ENCODE peak calls at places on chromosomes 6 and 20, in four cellular contexts. X, S, B and M are unnamed samples. For H3K4me1, the result is how much of the 10 kb centered on the place peaks cover.

GRCh38 chr6:113694278-113695077 is 162.7 kb upstream of the MARCKS start:
- DNase-seq in X (no peak), S (no peak), B (no peak), M (no peak)

GRCh38 chr6:90468080-90468479 is 118.8 kb downstream of the MAP3K7 start:
- DNase-seq in X (no peak), S (no peak), B (no peak), M (no peak)

GRCh38 chr20:41480054-41480770 is 113.6 kb upstream of the EMILIN3 start:
- DNase-seq in X (no peak), S (no peak), B (no peak), M (peak)

GRCh38 chr20:48619126-48620101 is 208.4 kb downstream of the PREX1 start:
- DNase-seq in X (peak), S (peak), B (no peak), M (no peak)

GRCh38 chr6:12196326-12196936 is 93.7 kb upstream of the EDN1 start:
- DNase-seq in X (no peak), S (no peak), B (no peak), M (no peak)

GRCh38 chr6:30163090-30163917 is at the start of gene TRIM15:
- DNase-seq in X (no peak), S (no peak), B (no peak), M (peak)

GRCh38 chr6:41455818-41456217 is 90.4 kb upstream of the FOXP4 start:
- DNase-seq in X (peak), S (no peak), B (no peak), M (no peak)

GRCh38 chr20:63498950-63499332 is at the start of gene EEF1A2:
- DNase-seq in X (no peak), S (peak), B (no peak), M (peak)

GRCh38 chr6:42566614-42567208 is 2.9 kb downstream of the UBR2 start:
- DNase-seq in X (no peak), S (no peak), B (no peak), M (no peak)

GRCh38 chr6:90319979-90320667 is 23.5 kb upstream of the BACH2 start:
- DNase-seq in X (no peak), S (no peak), B (no peak), M (no peak)

GRCh38 chr6:142927904-142928303 is 17.1 kb downstream of the HIVEP2 start:
- DNase-seq in X (no peak), S (no peak), B (no peak), M (peak)

GRCh38 chr20:49591217-49591865 is 23.4 kb upstream of the PTGIS start:
- DNase-seq in X (no peak), S (no peak), B (no peak), M (no peak)

GRCh38 chr20:15163632-15164031 is 826.2 kb upstream of the FLRT3 start:
- DNase-seq in X (no peak), S (no peak), B (no peak), M (no peak)

GRCh38 chr6:167826230-167827061 is at the start of gene AFDN:
- DNase-seq in X (peak), S (peak), B (peak), M (peak)

GRCh38 chr6:167829513-167829912 is 2.8 kb downstream of the AFDN start:
- DNase-seq in X (no peak), S (no peak), B (no peak), M (no peak)

GRCh38 chr6:167827588-167828324 is 1.0 kb downstream of the AFDN start:
- DNase-seq in X (peak), S (peak), B (peak), M (no peak)

GRCh38 chr6:167827062-167827587 is 414 bp downstream of the AFDN start:
- DNase-seq in X (no peak), S (peak), B (no peak), M (no peak)

GRCh38 chr6:167828325-167828956 is 1.7 kb downstream of the AFDN start:
- DNase-seq in X (no peak), S (no peak), B (no peak), M (peak)
- H3K27ac ChIP-seq in X (no peak), S (peak), B (no peak), M (no peak)

GRCh38 chr20:35650632-35651031 is 14.1 kb downstream of the CPNE1 start:
- DNase-seq in X (no peak), S (no peak), B (no peak), M (no peak)

GRCh38 chr20:35654415-35654814 is 10.3 kb downstream of the CPNE1 start:
- DNase-seq in X (no peak), S (no peak), B (no peak), M (no peak)

GRCh38 chr20:35652641-35653429 is 11.9 kb downstream of the CPNE1 start:
- DNase-seq in X (no peak), S (no peak), B (no peak), M (no peak)

GRCh38 chr20:35653430-35653734 is 11.3 kb downstream of the CPNE1 start:
- DNase-seq in X (no peak), S (no peak), B (no peak), M (no peak)

DNA sequence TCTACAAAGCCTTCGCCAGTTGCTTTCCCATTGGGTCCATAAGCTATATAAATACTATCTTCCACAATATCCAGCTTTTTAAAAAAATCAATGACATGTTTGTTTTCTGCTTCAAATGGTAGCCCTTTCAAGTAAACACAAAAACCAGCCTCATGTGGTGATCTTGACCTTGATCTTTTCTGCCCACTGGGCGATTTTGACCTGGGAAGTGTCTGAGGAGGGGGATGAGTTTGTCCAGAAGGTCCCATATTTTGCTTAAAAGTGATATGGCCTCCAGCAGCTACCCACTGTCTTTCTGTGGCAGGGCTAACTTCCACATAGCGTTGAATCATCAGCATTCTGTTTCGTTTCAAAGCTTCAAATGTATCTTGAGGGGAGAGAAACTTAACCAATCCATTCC is 10.8 kb downstream of the CPNE1 start:
- DNase-seq in X (no peak), S (no peak), B (no peak), M (no peak)
- H3K4me1 ChIP-seq in X (under half), S (under half), B (under half), M (under half)

DNA sequence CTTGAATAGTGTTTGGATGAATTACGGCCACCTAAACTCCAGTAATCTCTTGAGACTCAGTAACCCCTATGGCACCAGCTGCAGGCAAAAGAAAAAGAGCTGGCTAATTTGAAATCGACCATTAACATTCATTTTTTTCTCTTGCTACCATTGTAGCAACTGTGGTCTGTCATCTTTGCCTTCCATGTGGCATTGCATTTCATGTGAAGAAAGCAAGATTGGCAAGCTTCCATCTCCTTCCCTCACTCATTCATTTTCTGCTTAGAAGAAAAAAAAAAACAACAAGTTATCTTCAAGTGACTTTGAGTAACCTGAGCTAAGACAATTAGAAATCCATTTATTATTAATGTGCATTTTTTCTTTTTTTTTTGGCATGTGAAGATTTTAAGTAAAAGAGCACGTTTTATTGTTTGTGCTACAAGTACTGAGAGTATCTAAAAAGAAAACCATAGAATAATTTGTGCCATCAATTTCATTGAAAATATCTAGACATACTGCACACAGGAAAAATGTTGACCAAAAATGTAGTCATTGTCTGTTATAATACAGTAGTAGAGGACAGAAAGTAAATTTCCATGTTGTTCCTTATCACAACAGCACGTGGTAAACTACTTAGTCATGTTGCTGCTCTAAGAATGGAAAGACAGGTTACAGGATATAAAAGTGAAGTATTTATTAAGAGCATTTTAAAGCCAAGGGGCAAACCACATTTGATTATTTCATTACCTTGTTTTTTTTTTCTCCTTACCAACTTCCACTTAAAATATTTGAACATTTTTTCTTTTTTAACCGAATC is 88.8 kb upstream of the CEP85L start:
- DNase-seq in X (no peak), S (no peak), B (no peak), M (no peak)
- H3K27ac ChIP-seq in X (no peak), S (no peak), B (no peak), M (no peak)

DNA sequence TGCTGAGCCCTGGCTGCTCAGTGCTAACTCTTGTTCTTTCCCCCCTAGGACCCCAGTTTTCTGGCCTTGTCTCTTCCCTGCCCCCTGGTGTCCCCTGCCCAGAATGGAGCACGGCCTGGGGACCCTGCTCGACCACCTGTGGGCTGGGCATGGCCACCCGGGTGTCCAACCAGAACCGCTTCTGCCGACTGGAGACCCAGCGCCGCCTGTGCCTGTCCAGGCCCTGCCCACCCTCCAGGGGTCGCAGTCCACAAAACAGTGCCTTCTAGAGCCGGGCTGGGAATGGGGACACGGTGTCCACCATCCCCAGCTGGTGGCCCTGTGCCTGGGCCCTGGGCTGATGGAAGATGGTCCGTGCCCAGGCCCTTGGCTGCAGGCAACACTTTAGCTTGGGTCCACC is 11.9 kb downstream of the CCN5 start:
- DNase-seq in X (no peak), S (no peak), B (no peak), M (no peak)
- H3K4me1 ChIP-seq in X (under half), S (under half), B (under half), M (under half)

DNA sequence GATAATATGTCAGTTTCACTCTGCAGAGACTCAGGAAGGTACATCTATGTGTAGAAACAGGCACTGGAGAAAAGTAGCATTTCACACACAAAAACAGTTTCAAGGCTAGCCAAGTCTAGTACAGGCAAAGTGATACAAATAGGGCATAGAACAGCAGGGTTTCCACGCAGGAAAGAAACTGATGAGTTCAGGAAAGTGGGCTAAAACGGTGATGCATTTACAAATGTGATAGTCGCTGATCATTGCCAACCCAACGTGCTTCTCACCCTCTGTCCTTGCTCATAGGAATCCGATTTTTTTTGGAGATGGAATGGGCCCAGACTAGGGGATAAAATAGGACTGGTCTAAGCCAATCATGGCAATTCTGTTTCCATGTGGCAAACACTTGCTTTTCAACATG is 536.6 kb downstream of the PRKN start:
- DNase-seq in X (no peak), S (no peak), B (no peak), M (no peak)
- H3K27ac ChIP-seq in X (no peak), S (no peak), B (no peak), M (no peak)

GRCh38 chr6:71388846-71389543 is 100.4 kb downstream of the OGFRL1 start:
- DNase-seq in X (no peak), S (no peak), B (no peak), M (no peak)
- H3K4me1 ChIP-seq in X (under half), S (half or more), B (under half), M (under half)

DNA sequence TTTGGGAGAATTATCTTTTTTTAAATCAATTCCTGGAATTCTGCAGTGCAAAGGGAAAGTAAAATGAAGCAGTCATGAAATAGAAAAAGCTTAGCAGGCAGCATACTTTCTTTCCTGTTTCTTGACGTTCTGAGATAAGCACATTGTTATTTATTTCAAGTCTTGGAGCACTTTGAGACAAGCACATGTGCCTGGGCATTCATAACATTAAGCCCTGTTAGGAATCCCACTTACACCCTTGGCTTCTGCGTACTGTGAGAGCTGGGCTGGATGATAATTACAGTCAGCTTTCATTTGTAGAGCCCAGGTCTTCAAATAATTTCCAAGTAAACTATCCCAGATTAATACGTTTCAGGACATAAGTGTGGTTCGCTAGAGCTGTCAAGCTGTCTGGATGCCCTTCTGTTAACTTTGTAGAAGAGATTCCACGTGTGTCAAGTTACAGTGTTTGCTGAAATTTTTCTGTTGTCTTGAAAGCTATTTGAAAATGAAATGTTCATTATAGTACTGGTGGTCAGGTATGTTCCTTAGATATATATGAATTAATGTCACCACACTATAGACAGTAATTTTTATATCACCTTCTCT is 8.9 kb downstream of the FARS2 start:
- DNase-seq in X (no peak), S (no peak), B (no peak), M (no peak)
- H3K27ac ChIP-seq in X (no peak), S (no peak), B (no peak), M (no peak)

GRCh38 chr20:5608448-5609161 is 141.6 kb upstream of the SHLD1 start:
- DNase-seq in X (no peak), S (no peak), B (no peak), M (peak)
- H3K4me1 ChIP-seq in X (under half), S (half or more), B (under half), M (half or more)

GRCh38 chr6:111764238-111765182 is 108.7 kb downstream of the FYN start:
- DNase-seq in X (no peak), S (no peak), B (no peak), M (peak)
- H3K27ac ChIP-seq in X (no peak), S (no peak), B (peak), M (peak)